ENCODE peak calls at places on chromosomes 11 and 22, in six cellular contexts. One of them, this sample, is unnamed.

GRCh38 chr11:116578971-116579687 is 193.7 kb downstream of the BUD13 start:
- DNase-seq in adrenal gland: no peak
- DNase-seq in cardiac muscle cell: no peak
- DNase-seq in small intestine: no peak
- DNase-seq in H7: peak; percentile 59
- DNase-seq in astrocyte of the cerebellum: no peak
- DNase-seq in this sample: no peak

GRCh38 chr11:43825217-43825816 is 55.3 kb upstream of the ALKBH3 start:
- DNase-seq in astrocyte of the cerebellum: peak; percentile 18
- DNase-seq in H7: peak; percentile 30
- DNase-seq in adrenal gland: peak; percentile 45
- DNase-seq in small intestine: peak; percentile 13
- DNase-seq in cardiac muscle cell: peak; percentile 35
- DNase-seq in this sample: peak; percentile 50

GRCh38 chr11:30392221-30392784 is 69.4 kb downstream of the ARL14EP start:
- DNase-seq in astrocyte of the cerebellum: no peak
- DNase-seq in cardiac muscle cell: peak; percentile 57
- DNase-seq in adrenal gland: peak; percentile 63
- DNase-seq in small intestine: no peak
- DNase-seq in H7: no peak
- DNase-seq in this sample: peak; percentile 17

GRCh38 chr11:67098799-67099198 is 20.3 kb upstream of the KDM2A start:
- DNase-seq in H7: peak; percentile 22
- DNase-seq in adrenal gland: no peak
- DNase-seq in small intestine: no peak
- DNase-seq in cardiac muscle cell: no peak
- DNase-seq in astrocyte of the cerebellum: no peak
- DNase-seq in this sample: no peak

GRCh38 chr11:80297808-80298460 is 857.1 kb upstream of the TENM4 start:
- DNase-seq in astrocyte of the cerebellum: peak; percentile 58
- DNase-seq in small intestine: no peak
- DNase-seq in cardiac muscle cell: no peak
- DNase-seq in H7: no peak
- DNase-seq in adrenal gland: no peak
- DNase-seq in this sample: peak; percentile 12

GRCh38 chr22:42560781-42561180 is 7.0 kb downstream of the SERHL2 start:
- DNase-seq in H7: peak; percentile 91
- DNase-seq in astrocyte of the cerebellum: no peak
- DNase-seq in adrenal gland: peak; percentile 28
- DNase-seq in small intestine: no peak
- DNase-seq in cardiac muscle cell: peak; percentile 32
- DNase-seq in this sample: no peak

GRCh38 chr11:68270334-68271022 is 1.3 kb downstream of the C11orf24 start:
- DNase-seq in H7: no peak
- DNase-seq in small intestine: peak; percentile 95
- DNase-seq in astrocyte of the cerebellum: no peak
- DNase-seq in cardiac muscle cell: no peak
- DNase-seq in adrenal gland: no peak
- DNase-seq in this sample: no peak

GRCh38 chr11:14357843-14358728 is 897 bp downstream of the RRAS2 start:
- DNase-seq in astrocyte of the cerebellum: peak; percentile 20
- DNase-seq in cardiac muscle cell: peak; percentile 88
- DNase-seq in small intestine: peak; percentile 69
- DNase-seq in H7: peak; percentile 85
- DNase-seq in adrenal gland: peak; percentile 51
- DNase-seq in this sample: peak; percentile 82

GRCh38 chr11:62832346-62833234 is at the start of gene TEX54:
- DNase-seq in cardiac muscle cell: no peak
- DNase-seq in adrenal gland: peak; percentile 84
- DNase-seq in small intestine: peak; percentile 46
- DNase-seq in H7: no peak
- DNase-seq in astrocyte of the cerebellum: no peak
- DNase-seq in this sample: no peak

GRCh38 chr22:11253000-11253511 is 4274.9 kb upstream of the OR11H1 start:
- DNase-seq in cardiac muscle cell: no peak
- DNase-seq in small intestine: no peak
- DNase-seq in H7: no peak
- DNase-seq in astrocyte of the cerebellum: no peak
- DNase-seq in adrenal gland: no peak
- DNase-seq in this sample: no peak

GRCh38 chr11:75275581-75275980 is 35.0 kb downstream of the TPBGL start:
- DNase-seq in astrocyte of the cerebellum: no peak
- DNase-seq in adrenal gland: peak; percentile 32
- DNase-seq in H7: peak; percentile 76
- DNase-seq in small intestine: peak; percentile 55
- DNase-seq in cardiac muscle cell: no peak
- DNase-seq in this sample: no peak

GRCh38 chr22:46614070-46614931 is 5.9 kb upstream of the GRAMD4 start:
- DNase-seq in adrenal gland: no peak
- DNase-seq in astrocyte of the cerebellum: no peak
- DNase-seq in small intestine: peak; percentile 50
- DNase-seq in H7: no peak
- DNase-seq in cardiac muscle cell: no peak
- DNase-seq in this sample: no peak

GRCh38 chr11:65538915-65539374 is 14.1 kb downstream of the SCYL1 start:
- DNase-seq in adrenal gland: no peak
- DNase-seq in small intestine: no peak
- DNase-seq in astrocyte of the cerebellum: no peak
- DNase-seq in cardiac muscle cell: no peak
- DNase-seq in H7: peak; percentile 93
- DNase-seq in this sample: no peak

GRCh38 chr11:67691149-67691548 is 16.7 kb upstream of the ALDH3B2 start:
- DNase-seq in adrenal gland: no peak
- DNase-seq in astrocyte of the cerebellum: no peak
- DNase-seq in cardiac muscle cell: peak; percentile 22
- DNase-seq in H7: peak; percentile 52
- DNase-seq in small intestine: peak; percentile 10
- DNase-seq in this sample: no peak

GRCh38 chr11:73521621-73522020 is 76.3 kb downstream of the FAM168A start:
- DNase-seq in H7: no peak
- DNase-seq in adrenal gland: no peak
- DNase-seq in small intestine: no peak
- DNase-seq in astrocyte of the cerebellum: peak; percentile 33
- DNase-seq in cardiac muscle cell: no peak
- DNase-seq in this sample: no peak

GRCh38 chr11:113014731-113015455 is 53.7 kb downstream of the NCAM1 start:
- DNase-seq in small intestine: peak; percentile 1
- DNase-seq in adrenal gland: peak; percentile 65
- DNase-seq in cardiac muscle cell: peak; percentile 40
- DNase-seq in astrocyte of the cerebellum: no peak
- DNase-seq in H7: no peak
- DNase-seq in this sample: no peak

GRCh38 chr11:77518471-77518870 is 44.6 kb upstream of the PAK1 start:
- DNase-seq in adrenal gland: no peak
- DNase-seq in H7: no peak
- DNase-seq in astrocyte of the cerebellum: no peak
- DNase-seq in small intestine: no peak
- DNase-seq in cardiac muscle cell: no peak
- DNase-seq in this sample: no peak

GRCh38 chr22:39234867-39235687 is 9.7 kb downstream of the PDGFB start:
- DNase-seq in astrocyte of the cerebellum: no peak
- DNase-seq in small intestine: peak; percentile 79
- DNase-seq in H7: peak; percentile 73
- DNase-seq in cardiac muscle cell: no peak
- DNase-seq in adrenal gland: no peak
- DNase-seq in this sample: no peak

GRCh38 chr11:62004473-62004872 is 37.0 kb upstream of the FTH1 start:
- DNase-seq in small intestine: no peak
- DNase-seq in cardiac muscle cell: no peak
- DNase-seq in H7: no peak
- DNase-seq in astrocyte of the cerebellum: peak; percentile 83
- DNase-seq in adrenal gland: peak; percentile 58
- DNase-seq in this sample: no peak

GRCh38 chr11:74877132-74877531 is 71.8 kb downstream of the XRRA1 start:
- DNase-seq in adrenal gland: no peak
- DNase-seq in small intestine: no peak
- DNase-seq in H7: no peak
- DNase-seq in astrocyte of the cerebellum: no peak
- DNase-seq in cardiac muscle cell: no peak
- DNase-seq in this sample: peak; percentile 18

GRCh38 chr11:93099811-93100210 is 98.0 kb downstream of the SLC36A4 start:
- DNase-seq in cardiac muscle cell: no peak
- DNase-seq in adrenal gland: no peak
- DNase-seq in astrocyte of the cerebellum: no peak
- DNase-seq in H7: no peak
- DNase-seq in small intestine: no peak
- DNase-seq in this sample: no peak

GRCh38 chr11:112582366-112582765 is 321.7 kb upstream of the PLET1 start:
- DNase-seq in cardiac muscle cell: no peak
- DNase-seq in small intestine: no peak
- DNase-seq in H7: no peak
- DNase-seq in adrenal gland: no peak
- DNase-seq in astrocyte of the cerebellum: no peak
- DNase-seq in this sample: no peak

DNA sequence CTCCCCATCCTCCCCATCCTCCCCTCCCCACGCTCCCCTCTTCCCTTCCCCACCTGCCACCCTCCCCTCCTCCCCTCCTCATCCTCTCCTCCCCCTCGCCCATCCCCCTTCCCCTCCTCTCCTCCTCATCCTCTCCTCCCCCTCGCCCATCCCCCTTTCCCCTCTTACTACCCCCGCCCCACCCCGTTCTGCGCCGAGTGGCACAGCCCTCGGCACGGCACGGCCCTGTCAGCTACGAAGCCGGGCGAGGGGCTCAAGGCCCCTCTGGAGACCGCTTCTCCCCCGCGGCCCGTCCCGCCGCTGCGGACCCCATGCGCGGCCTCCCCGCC is 449.9 kb downstream of the OPCML start:
- DNase-seq in adrenal gland: peak; percentile 26
- DNase-seq in H7: no peak
- DNase-seq in small intestine: no peak
- DNase-seq in cardiac muscle cell: no peak
- DNase-seq in astrocyte of the cerebellum: no peak
- DNase-seq in this sample: peak; percentile 28
- H3K4me3 ChIP-seq in adrenal gland: peak overlapping the region; percentile 55
- H3K4me3 ChIP-seq in H7: peak overlapping the region; percentile 24
- H3K4me3 ChIP-seq in small intestine: no peak overlapping the region
- H3K4me3 ChIP-seq in cardiac muscle cell: peak overlapping the region; percentile 22
- H3K4me3 ChIP-seq in astrocyte of the cerebellum: no peak overlapping the region
- H3K4me3 ChIP-seq in this sample: no peak overlapping the region

GRCh38 chr11:1574256-1575242 is 2.5 kb upstream of the DUSP8 start:
- DNase-seq in small intestine: peak; percentile 73
- DNase-seq in astrocyte of the cerebellum: no peak
- DNase-seq in cardiac muscle cell: peak; percentile 73
- DNase-seq in H7: peak; percentile 96
- DNase-seq in adrenal gland: peak; percentile 66
- DNase-seq in this sample: peak; percentile 65
- H3K4me3 ChIP-seq in small intestine: peak overlapping the region; percentile 54
- H3K4me3 ChIP-seq in astrocyte of the cerebellum: no peak overlapping the region
- H3K4me3 ChIP-seq in cardiac muscle cell: peak overlapping the region; percentile 35
- H3K4me3 ChIP-seq in H7: peak overlapping the region; percentile 24
- H3K4me3 ChIP-seq in adrenal gland: no peak overlapping the region
- H3K4me3 ChIP-seq in this sample: peak overlapping the region; percentile 30

DNA sequence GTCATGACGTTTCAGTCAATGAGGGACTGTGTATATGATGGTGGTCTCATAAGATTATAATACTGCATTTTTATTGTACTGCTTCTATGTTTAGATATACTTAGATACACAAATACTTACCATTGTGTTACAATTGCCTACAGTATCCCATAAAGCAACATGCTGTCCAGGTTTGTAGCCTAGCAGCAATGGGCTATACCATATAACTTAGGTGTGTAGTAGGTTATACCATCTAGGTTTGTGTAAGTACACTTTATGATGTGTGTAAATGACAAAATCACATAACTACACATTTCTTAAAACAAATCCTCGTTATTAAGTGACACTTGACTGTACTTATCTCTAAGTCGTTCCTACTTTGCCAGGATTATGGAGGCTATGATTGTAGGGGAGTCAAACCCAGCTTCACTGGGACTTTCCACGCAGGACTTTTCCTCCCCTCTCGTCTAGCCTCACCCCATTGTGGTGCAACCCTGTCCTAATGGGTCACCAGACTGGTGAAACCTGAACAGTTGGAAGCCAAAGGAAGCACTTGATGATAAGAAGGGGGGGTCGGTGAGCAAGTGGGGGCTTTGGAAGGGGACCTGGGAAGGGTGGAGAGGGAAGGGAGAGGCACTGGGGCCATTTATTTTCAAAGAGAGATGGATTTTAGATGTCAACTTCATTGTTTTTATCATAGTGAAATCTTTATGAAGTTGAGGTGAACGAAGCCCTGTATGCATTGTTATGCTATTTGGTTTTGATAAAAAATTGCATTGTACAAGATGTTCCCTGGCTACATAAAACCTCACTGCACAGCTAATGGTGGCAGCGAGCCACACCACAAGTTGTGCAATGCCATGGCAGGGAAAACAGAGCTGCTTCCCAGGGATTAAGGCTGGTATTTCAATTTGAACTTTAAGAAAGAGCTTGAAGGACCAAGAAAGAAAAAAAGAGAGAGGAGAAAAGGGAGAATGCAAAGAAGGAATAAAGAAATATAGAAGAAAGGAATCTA is 129.1 kb downstream of the EHF start:
- DNase-seq in cardiac muscle cell: no peak
- DNase-seq in astrocyte of the cerebellum: peak; percentile 95
- DNase-seq in H7: no peak
- DNase-seq in small intestine: no peak
- DNase-seq in adrenal gland: peak; percentile 73
- DNase-seq in this sample: no peak
- H3K4me3 ChIP-seq in cardiac muscle cell: no peak overlapping the region
- H3K4me3 ChIP-seq in astrocyte of the cerebellum: no peak overlapping the region
- H3K4me3 ChIP-seq in H7: no peak overlapping the region
- H3K4me3 ChIP-seq in small intestine: no peak overlapping the region
- H3K4me3 ChIP-seq in adrenal gland: no peak overlapping the region
- H3K4me3 ChIP-seq in this sample: no peak overlapping the region

GRCh38 chr22:43901976-43902643 is 10.3 kb upstream of the PNPLA5 start:
- DNase-seq in adrenal gland: no peak
- DNase-seq in astrocyte of the cerebellum: peak; percentile 85
- DNase-seq in cardiac muscle cell: peak; percentile 58
- DNase-seq in small intestine: no peak
- DNase-seq in H7: no peak
- DNase-seq in this sample: no peak

GRCh38 chr22:43905681-43906080 is 13.9 kb upstream of the PNPLA5 start:
- DNase-seq in adrenal gland: no peak
- DNase-seq in astrocyte of the cerebellum: no peak
- DNase-seq in small intestine: no peak
- DNase-seq in H7: no peak
- DNase-seq in cardiac muscle cell: no peak
- DNase-seq in this sample: no peak

GRCh38 chr22:43897751-43898261 is 6.0 kb upstream of the PNPLA5 start:
- DNase-seq in adrenal gland: peak; percentile 75
- DNase-seq in cardiac muscle cell: no peak
- DNase-seq in astrocyte of the cerebellum: no peak
- DNase-seq in H7: no peak
- DNase-seq in small intestine: no peak
- DNase-seq in this sample: no peak

GRCh38 chr22:43895986-43896645 is 4.3 kb upstream of the PNPLA5 start:
- DNase-seq in adrenal gland: no peak
- DNase-seq in H7: peak; percentile 76
- DNase-seq in astrocyte of the cerebellum: no peak
- DNase-seq in small intestine: no peak
- DNase-seq in cardiac muscle cell: no peak
- DNase-seq in this sample: no peak

DNA sequence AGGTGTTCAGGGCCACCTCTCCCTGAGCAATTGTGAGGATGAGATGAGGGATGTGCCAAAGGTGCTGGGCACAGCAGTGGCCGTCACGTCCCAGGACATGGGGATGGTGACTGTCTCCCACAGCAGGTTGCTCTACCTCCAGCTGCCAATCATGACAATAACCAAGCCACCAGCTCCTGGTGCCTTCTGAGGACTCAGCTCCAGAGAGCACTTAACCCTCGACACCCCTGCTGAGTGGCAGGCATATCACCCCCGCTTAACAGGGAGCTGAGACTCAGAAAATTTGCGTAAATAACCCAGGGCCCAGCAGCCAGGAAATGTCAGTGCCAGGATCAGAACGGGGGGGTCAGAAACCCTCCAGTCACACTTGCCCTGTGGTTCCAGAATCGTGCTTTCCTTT is 8.4 kb upstream of the PNPLA5 start:
- DNase-seq in adrenal gland: no peak
- DNase-seq in H7: no peak
- DNase-seq in astrocyte of the cerebellum: no peak
- DNase-seq in cardiac muscle cell: no peak
- DNase-seq in small intestine: no peak
- DNase-seq in this sample: no peak
- H3K4me3 ChIP-seq in adrenal gland: no peak overlapping the region
- H3K4me3 ChIP-seq in H7: no peak overlapping the region
- H3K4me3 ChIP-seq in astrocyte of the cerebellum: no peak overlapping the region
- H3K4me3 ChIP-seq in cardiac muscle cell: no peak overlapping the region
- H3K4me3 ChIP-seq in small intestine: no peak overlapping the region
- H3K4me3 ChIP-seq in this sample: no peak overlapping the region